ENCODE peak calls at places on chromosomes 12 and 14, in seven cellular contexts. O is GM23248; X is mesendoderm; H is effector memory CD4-positive, alpha-beta T cell; U is CD8-positive, alpha-beta T cell; D is suprapubic skin; R is spleen. M is an unnamed sample. For H3K27me3, the result is how much of the 10 kb centered on the place peaks cover.

GRCh38 chr12:99367181-99367580 is 280.4 kb upstream of the GARIN6 start:
- DNase-seq in U (no peak), O (no peak), H (no peak), X (no peak), R (no peak), D (no peak), M (no peak)

GRCh38 chr12:107545737-107546363 is 139.7 kb upstream of the PWP1 start:
- DNase-seq in R (no peak), X (no peak), D (no peak), U (peak), O (peak), H (no peak), M (no peak)

GRCh38 chr14:98183556-98183955 is 1088.4 kb downstream of the BCL11B start:
- DNase-seq in D (no peak), H (no peak), X (no peak), R (no peak), O (no peak), U (no peak), M (no peak)

GRCh38 chr12:11729439-11730150 is 80.1 kb downstream of the ETV6 start:
- DNase-seq in X (no peak), R (no peak), D (no peak), U (no peak), O (no peak), H (no peak), M (no peak)

GRCh38 chr12:113077859-113078256 is 21.3 kb downstream of the DTX1 start:
- DNase-seq in O (no peak), X (no peak), U (no peak), R (no peak), H (no peak), D (no peak), M (no peak)

GRCh38 chr12:11152725-11153124 is 18.3 kb upstream of the SMIM10L1 start:
- DNase-seq in U (no peak), H (no peak), O (no peak), D (no peak), X (no peak), R (no peak), M (no peak)

GRCh38 chr12:18895946-18896345 is 158.0 kb downstream of the CAPZA3 start:
- DNase-seq in U (no peak), H (no peak), X (peak), R (no peak), D (no peak), O (no peak), M (peak)

GRCh38 chr12:124642105-124642504 is 74.7 kb upstream of the NCOR2 start:
- DNase-seq in D (no peak), U (no peak), H (no peak), X (no peak), R (no peak), O (no peak), M (no peak)

GRCh38 chr14:67532998-67533753 is at the start of gene PLEKHH1:
- DNase-seq in R (peak), U (peak), D (peak), X (peak), O (peak), H (no peak), M (peak)

GRCh38 chr12:122150127-122150681 is 23.8 kb downstream of the IL31 start:
- DNase-seq in H (no peak), X (no peak), D (no peak), O (no peak), R (no peak), U (no peak), M (no peak)

GRCh38 chr14:92665699-92666110 is 82.7 kb downstream of the LGMN start:
- DNase-seq in D (no peak), H (no peak), O (no peak), X (no peak), R (no peak), U (no peak), M (no peak)

GRCh38 chr12:65823481-65824313 is 586 bp upstream of the HMGA2 start:
- DNase-seq in R (peak), O (peak), H (no peak), X (peak), D (peak), U (no peak), M (peak)

GRCh38 chr12:54417712-54418440 is 1.2 kb downstream of the ITGA5 start:
- DNase-seq in U (no peak), X (no peak), D (peak), H (peak), R (no peak), O (peak), M (peak)

GRCh38 chr14:63543826-63544320 is 696 bp upstream of the PPP2R5E start:
- DNase-seq in O (peak), H (no peak), X (no peak), U (no peak), D (no peak), R (no peak), M (no peak)

GRCh38 chr12:53048033-53048779 is 1.7 kb upstream of the TNS2 start:
- DNase-seq in X (peak), O (peak), D (no peak), U (peak), R (peak), H (no peak), M (no peak)

GRCh38 chr12:128326419-128326818 is 59.4 kb downstream of the TMEM132C start:
- DNase-seq in X (no peak), U (no peak), R (no peak), H (no peak), D (no peak), O (no peak), M (peak)

GRCh38 chr12:120841525-120841924 is 62.6 kb downstream of the SPPL3 start:
- DNase-seq in X (no peak), O (no peak), H (no peak), R (no peak), U (no peak), D (no peak), M (no peak)

GRCh38 chr12:102051431-102051965 is 10.3 kb downstream of the WASHC3 start:
- DNase-seq in X (no peak), R (no peak), O (no peak), U (no peak), H (no peak), D (no peak), M (no peak)

GRCh38 chr14:76456891-76457586 is 81.1 kb downstream of the ESRRB start:
- DNase-seq in X (no peak), H (no peak), R (no peak), O (no peak), U (no peak), D (no peak), M (peak)

GRCh38 chr12:53825246-53826081 is 73.7 kb upstream of the CISTR start:
- DNase-seq in H (no peak), D (no peak), O (peak), U (no peak), X (no peak), R (no peak), M (no peak)

GRCh38 chr12:101925935-101926334 is 48.6 kb downstream of the DRAM1 start:
- DNase-seq in O (peak), D (no peak), H (no peak), X (no peak), R (peak), U (no peak), M (no peak)

GRCh38 chr12:131383741-131384543 is 326.9 kb upstream of the SFSWAP start:
- DNase-seq in D (no peak), U (no peak), O (no peak), R (peak), X (no peak), H (no peak), M (no peak)

GRCh38 chr12:48263617-48264016 is 60.5 kb upstream of the OR10AD1 start:
- DNase-seq in X (no peak), O (no peak), R (no peak), H (no peak), D (no peak), U (no peak), M (no peak)
- H3K27me3 ChIP-seq in X (under half), O (under half), R (under half), H (under half), D (under half), U (under half), M (under half)

GRCh38 chr14:65354715-65355114 is 57.8 kb upstream of the FUT8 start:
- DNase-seq in R (no peak), U (no peak), H (no peak), D (no peak), X (no peak), O (no peak), M (no peak)
- H3K27ac ChIP-seq in R (no peak), U (no peak), H (no peak), D (no peak), X (no peak), O (no peak), M (no peak)

DNA sequence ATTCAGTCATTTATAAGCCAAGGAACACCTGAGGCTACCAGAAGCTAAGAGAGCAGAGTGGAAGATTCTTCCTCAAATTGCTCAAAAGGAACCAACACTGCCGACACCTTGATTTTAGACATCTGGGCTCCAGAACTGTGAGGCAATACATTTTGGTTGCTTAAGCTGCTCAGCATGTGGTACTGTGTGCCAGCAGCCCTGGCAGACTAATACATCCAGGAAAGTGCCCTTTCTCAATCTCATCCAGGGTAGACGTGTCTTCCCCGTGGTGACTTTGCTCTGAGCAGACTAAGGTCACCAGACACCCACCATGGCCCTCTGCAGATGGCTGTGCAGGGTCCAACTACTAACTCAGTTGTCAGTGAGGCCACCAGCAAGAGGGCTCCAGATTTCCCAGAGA is 122.8 kb downstream of the VRK1 start:
- DNase-seq in H (no peak), X (no peak), D (no peak), O (peak), U (no peak), R (no peak), M (no peak)
- H3K27me3 ChIP-seq in H (under half), X (under half), D (under half), O (under half), U (under half), R (under half), M (under half)

DNA sequence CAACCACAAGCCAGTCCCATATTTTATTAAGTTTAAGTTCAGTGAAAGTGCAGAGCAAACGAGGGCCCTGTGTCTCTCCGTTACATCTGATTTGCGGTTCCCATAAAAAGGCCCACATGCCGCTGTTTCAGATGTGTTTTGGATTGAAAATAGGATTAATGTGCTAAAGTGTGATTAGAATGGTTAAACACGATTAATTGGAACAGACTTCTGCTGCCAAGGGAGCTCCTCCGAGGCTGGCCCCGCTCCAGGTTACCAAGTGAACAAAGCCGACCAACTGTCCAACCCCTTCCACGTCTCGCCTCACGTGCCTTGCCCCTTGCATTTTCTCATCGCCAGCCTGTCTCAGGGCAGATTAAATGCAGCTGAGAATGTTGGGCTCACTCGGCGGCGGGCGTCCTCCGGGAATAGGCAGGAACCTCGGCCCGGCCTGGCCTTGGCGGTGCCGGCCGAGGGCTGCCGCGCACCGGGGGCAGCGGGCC is 166.5 kb upstream of the GSC start:
- DNase-seq in R (peak), H (no peak), O (peak), U (no peak), X (no peak), D (peak), M (peak)
- H3K27ac ChIP-seq in R (no peak), H (no peak), O (no peak), U (no peak), X (no peak), D (peak), M (peak)

GRCh38 chr14:105836160-105836559 is 309.8 kb downstream of the TMEM121 start:
- DNase-seq in H (no peak), X (no peak), O (no peak), D (no peak), R (no peak), U (no peak), M (no peak)

GRCh38 chr14:105838591-105839424 is 312.4 kb downstream of the TMEM121 start:
- DNase-seq in D (peak), O (no peak), R (no peak), U (no peak), X (no peak), H (no peak), M (no peak)

GRCh38 chr14:105838107-105838506 is 311.7 kb downstream of the TMEM121 start:
- DNase-seq in X (no peak), D (no peak), R (no peak), H (no peak), U (no peak), O (no peak), M (no peak)

GRCh38 chr14:105836730-105837129 is 310.3 kb downstream of the TMEM121 start:
- DNase-seq in H (no peak), O (no peak), U (no peak), R (no peak), D (no peak), X (no peak), M (no peak)

DNA sequence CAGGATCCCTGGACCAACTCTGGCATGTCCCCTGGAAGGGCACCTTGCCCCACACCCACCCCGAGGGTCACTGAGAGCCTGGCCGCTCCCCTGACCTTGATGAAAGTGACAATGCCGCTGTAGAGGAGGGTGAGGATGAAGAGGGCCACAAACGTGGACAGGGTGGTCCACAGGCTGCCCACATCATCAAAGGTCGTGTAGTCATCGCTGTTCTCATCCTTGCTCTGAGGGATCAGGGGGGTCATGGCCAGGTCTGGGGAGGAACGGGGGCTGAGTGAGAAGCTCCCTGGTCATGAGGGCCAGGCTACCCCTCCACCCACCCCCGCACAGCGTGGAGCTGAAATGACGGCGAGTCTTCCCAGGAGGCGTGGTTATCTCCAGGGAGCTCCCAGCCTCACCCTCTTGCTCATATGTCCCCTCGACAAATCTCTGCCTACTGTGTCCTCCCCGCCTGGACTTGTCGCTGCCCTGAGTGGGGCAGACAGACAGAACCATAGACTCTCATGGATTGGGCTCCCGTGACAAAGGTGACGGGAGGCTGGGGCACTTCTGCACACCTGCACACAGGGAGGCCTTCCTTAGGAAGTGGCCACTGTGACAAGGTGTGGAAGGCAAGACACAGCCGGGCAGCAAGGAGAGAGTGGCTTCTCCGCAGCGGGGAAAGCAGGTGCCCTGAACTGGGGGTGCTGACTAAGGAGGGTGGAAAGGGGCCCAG is 311.1 kb downstream of the TMEM121 start:
- DNase-seq in D (no peak), U (no peak), R (no peak), H (no peak), X (no peak), O (no peak), M (no peak)
- H3K27me3 ChIP-seq in D (under half), U (under half), R (under half), H (under half), X (under half), O (under half), M (half or more)

DNA sequence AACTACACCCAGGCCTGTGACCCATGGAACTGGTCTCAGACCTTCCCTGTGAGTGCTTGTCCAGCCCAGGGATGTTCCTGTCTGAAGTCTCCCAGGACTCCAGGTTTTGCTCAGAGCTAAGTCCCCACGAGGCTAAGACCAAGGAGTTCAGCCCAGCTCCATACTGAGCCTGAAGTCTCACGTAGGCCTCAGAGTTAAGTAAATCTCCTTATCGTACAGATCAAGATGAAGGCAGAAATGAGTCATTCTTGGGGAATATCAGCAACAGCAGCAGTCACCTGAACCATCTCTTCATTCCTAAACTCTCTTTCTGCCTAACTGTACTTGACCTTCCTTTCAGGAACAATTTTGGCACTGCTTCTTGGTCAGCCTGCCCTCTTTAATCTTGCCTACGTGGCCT is 139.9 kb downstream of the ANO6 start:
- DNase-seq in H (no peak), X (no peak), O (no peak), U (no peak), R (no peak), D (no peak), M (peak)
- H3K27ac ChIP-seq in H (no peak), X (no peak), O (no peak), U (no peak), R (no peak), D (no peak), M (no peak)

DNA sequence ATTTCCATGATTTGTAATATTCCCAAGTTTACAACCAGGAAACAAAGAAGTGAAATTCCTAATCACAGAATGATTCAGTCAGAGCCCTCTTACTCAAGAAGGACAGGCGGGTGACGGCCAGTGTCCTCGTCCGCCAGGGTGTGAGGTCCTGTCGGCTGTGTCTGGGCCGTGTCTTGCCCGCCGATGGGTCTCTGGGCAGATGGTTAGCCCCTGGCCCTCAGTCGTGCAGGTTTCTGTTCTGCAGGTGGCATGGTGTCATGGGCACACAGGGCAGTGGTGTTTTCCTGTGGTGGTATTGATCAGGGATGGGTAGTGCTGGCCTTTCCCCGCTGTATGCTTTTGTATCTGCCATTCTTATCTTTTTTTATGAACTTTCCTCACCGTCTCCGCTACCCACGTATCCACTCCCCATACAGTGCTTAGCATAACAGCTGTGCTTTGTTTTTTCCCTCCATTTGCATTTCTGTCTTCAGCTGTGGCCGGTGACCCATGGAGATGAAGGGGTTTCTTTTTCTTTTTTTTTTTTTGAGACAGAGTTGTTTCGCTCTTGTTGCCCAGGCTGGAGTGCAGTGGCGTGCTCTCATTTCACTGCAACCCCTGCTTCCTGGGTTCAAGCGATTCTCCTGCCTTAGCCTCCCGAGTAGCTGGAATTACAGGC is 100.7 kb downstream of the TSPAN9 start:
- DNase-seq in O (no peak), U (no peak), D (no peak), R (no peak), X (no peak), H (no peak), M (no peak)
- H3K27me3 ChIP-seq in O (under half), U (under half), D (under half), R (under half), X (under half), H (under half), M (under half)

M was measured in WERI-Rb-1.